ENCODE peak calls at places on chromosomes 5 and 9, in five cellular contexts. E is HepG2, H is K562, T is H1, C is GM12878. B is an unnamed sample.

GRCh38 chr9:137272241-137273094 is 5.1 kb upstream of the TOR4A start:
- DNase-seq in H (no peak), E (no peak), C (no peak), T (no peak), B (no peak)

GRCh38 chr5:112551437-112552018 is 132.5 kb upstream of the EPB41L4A start:
- DNase-seq in C (no peak), T (no peak), H (peak; percentile 53), E (peak; percentile 39), B (peak; percentile 59)

GRCh38 chr5:133842846-133843725 is 125.3 kb downstream of the C5orf15 start:
- DNase-seq in E (no peak), C (no peak), H (no peak), T (no peak), B (no peak)

GRCh38 chr5:39772307-39772706 is 347.5 kb upstream of the DAB2 start:
- DNase-seq in H (no peak), E (no peak), C (no peak), T (no peak), B (no peak)

GRCh38 chr5:146291421-146292074 is 47.1 kb upstream of the POU4F3 start:
- DNase-seq in H (peak; percentile 59), E (peak; percentile 64), C (no peak), T (no peak), B (peak; percentile 23)

GRCh38 chr5:134085411-134085810 is 29.1 kb upstream of the TCF7 start:
- DNase-seq in C (no peak), H (no peak), T (no peak), E (no peak), B (no peak)

GRCh38 chr5:149775785-149776184 is 45.7 kb downstream of the PPARGC1B start:
- DNase-seq in H (peak; percentile 43), E (peak; percentile 25), C (peak; percentile 23), T (no peak), B (peak; percentile 54)

GRCh38 chr9:34179528-34180138 is 790 bp downstream of the UBAP1 start:
- DNase-seq in C (no peak), T (no peak), H (peak; percentile 41), E (no peak), B (no peak)

GRCh38 chr9:84974258-84974657 is 304.7 kb downstream of the NTRK2 start:
- DNase-seq in C (no peak), H (no peak), E (no peak), T (no peak), B (no peak)

GRCh38 chr9:109981091-109981490 is 201.1 kb downstream of the PALM2AKAP2 start:
- DNase-seq in E (no peak), T (no peak), C (no peak), H (no peak), B (no peak)

GRCh38 chr5:172722309-172722815 is 48.6 kb downstream of the DUSP1 start:
- DNase-seq in C (no peak), H (no peak), T (no peak), E (no peak), B (no peak)

GRCh38 chr9:137222190-137223077 is at the start of gene RNF208:
- DNase-seq in E (no peak), H (no peak), T (no peak), C (no peak), B (no peak)

GRCh38 chr5:151107738-151108520 is 27.1 kb upstream of the TNIP1 start:
- DNase-seq in H (no peak), E (no peak), C (no peak), T (no peak), B (no peak)

GRCh38 chr5:37208883-37209808 is 40.0 kb downstream of the CPLANE1 start:
- DNase-seq in C (no peak), E (no peak), T (no peak), H (no peak), B (no peak)

GRCh38 chr5:522899-523657 is 1.2 kb downstream of the SLC9A3 start:
- DNase-seq in T (no peak), H (no peak), E (no peak), C (no peak), B (no peak)

GRCh38 chr5:68240196-68240595 is 24.6 kb downstream of the PIK3R1 start:
- DNase-seq in H (no peak), C (no peak), T (no peak), E (no peak), B (no peak)

GRCh38 chr5:155947394-155948062 is 379.4 kb upstream of the SGCD start:
- DNase-seq in C (no peak), T (no peak), H (no peak), E (no peak), B (no peak)

GRCh38 chr5:39547548-39548154 is 122.9 kb upstream of the DAB2 start:
- DNase-seq in E (peak; percentile 41), C (no peak), T (no peak), H (peak; percentile 54), B (peak; percentile 43)

GRCh38 chr9:10232352-10232930 is 380.4 kb downstream of the PTPRD start:
- DNase-seq in H (no peak), E (no peak), C (no peak), T (no peak), B (no peak)

GRCh38 chr9:128317629-128318028 is 4.6 kb downstream of the TRUB2 start:
- DNase-seq in H (no peak), E (no peak), C (no peak), T (no peak), B (no peak)

GRCh38 chr5:68215888-68216736 is 556 bp downstream of the PIK3R1 start:
- DNase-seq in T (peak; percentile 68), E (peak; percentile 41), H (peak; percentile 72), C (no peak), B (no peak)

GRCh38 chr5:43555895-43556606 is 826 bp downstream of the PAIP1 start:
- DNase-seq in H (peak; percentile 72), C (no peak), T (peak; percentile 82), E (peak; percentile 29), B (peak; percentile 6)

GRCh38 chr5:159630545-159630944 is 285.7 kb upstream of the ADRA1B start:
- DNase-seq in C (no peak), T (no peak), H (no peak), E (no peak), B (no peak)

DNA sequence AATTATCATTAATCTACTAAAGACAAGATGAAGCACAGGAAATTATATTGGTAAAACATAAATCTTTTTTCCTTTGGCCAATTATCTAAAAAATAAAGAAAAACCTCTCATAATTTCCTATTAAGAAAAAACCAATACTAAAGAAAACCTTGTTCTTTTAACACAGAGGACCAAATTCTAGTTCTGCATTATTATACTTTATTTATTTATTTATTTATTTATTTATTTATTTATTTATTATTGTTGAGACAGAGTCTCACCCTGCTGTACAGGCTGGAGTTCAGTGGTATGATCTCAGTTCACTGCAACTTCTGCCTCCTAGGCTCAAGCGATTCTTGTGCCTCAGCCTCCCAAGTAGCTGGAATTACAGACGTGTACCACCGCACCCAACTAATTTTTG is 377.8 kb upstream of the ADAMTS16 start:
- DNase-seq in C (no peak), E (no peak), T (no peak), H (no peak), B (no peak)
- H3K4me2 ChIP-seq in C (no peak overlapping the region), E (no peak overlapping the region), T (no peak overlapping the region), H (no peak overlapping the region), B (no peak overlapping the region)

DNA sequence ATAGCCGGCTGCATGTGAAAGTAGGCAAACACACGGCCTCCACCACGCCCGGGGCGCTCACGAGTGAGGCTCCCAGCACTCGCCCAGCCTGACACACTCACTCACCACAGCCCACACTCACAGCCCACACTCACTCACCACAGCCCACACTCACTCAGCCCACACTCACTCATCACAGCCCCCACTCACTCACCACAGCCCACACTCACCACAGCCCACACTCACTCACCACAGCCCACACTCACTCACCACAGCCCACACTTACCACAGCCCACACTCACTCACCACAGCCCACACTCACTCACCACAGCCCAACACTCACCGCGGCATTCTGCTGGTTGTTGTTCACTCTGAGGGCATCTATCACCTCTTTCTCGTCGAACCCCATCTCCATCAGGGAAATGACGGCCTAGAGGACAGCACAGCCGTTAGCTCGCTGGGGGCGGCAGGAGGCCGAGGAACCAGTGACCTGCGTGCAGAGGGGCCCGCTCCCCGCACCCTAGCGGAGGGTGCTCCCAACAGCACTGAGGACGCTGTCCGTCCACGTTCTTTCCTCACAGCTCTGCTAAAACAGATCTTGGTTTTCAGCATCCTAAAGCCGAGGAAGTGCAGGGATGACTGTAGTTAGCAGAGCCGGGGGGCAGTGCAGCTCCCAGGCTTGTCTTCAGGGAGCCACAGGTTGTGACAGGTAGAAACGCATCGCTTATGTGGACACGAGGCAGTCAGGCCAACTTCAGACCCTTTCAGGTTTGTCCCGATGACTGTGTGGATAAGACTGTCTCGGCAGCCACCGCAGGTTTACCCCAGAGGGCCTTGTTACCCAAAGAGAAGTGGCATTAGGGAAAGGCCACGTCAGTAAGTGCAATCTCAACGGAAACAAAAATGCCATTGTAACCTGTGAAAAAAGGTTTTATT is 21.6 kb downstream of the UBAC1 start:
- DNase-seq in E (no peak), T (no peak), C (no peak), H (no peak), B (no peak)
- TF ChIP-seq SRF in E (no peak), T (no peak), C (no peak), H (no peak), B (no peak)

GRCh38 chr5:143274952-143275351 is 128.5 kb downstream of the NR3C1 start:
- DNase-seq in H (no peak), C (no peak), T (no peak), E (no peak), B (no peak)
- H3K4me2 ChIP-seq in H (no peak overlapping the region), C (no peak overlapping the region), T (no peak overlapping the region), E (no peak overlapping the region), B (no peak overlapping the region)

DNA sequence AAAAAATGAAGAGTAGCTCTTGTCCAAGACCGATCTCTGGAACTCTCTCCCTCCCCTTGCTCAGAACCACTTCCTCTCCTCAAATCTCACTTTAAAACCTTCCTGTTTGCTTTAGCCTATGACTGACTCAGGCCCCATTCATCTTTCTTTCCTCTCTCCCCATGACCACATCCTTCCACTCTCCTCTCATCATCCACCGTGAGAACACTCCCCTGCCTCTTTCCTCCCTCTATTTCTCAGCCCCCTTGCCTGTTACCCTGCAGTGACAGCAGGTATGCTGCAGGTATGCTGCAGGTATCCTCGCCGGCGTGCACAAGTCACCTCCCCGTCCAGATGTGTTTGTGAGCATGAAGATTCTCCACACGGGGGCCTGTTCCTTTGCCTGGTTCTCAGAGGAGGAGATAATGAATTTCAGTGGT is 505.3 kb downstream of the CCDC171 start:
- DNase-seq in H (no peak), E (no peak), C (no peak), T (no peak), B (no peak)
- TF ChIP-seq SRF in H (no peak), E (no peak), C (no peak), T (no peak), B (no peak)

DNA sequence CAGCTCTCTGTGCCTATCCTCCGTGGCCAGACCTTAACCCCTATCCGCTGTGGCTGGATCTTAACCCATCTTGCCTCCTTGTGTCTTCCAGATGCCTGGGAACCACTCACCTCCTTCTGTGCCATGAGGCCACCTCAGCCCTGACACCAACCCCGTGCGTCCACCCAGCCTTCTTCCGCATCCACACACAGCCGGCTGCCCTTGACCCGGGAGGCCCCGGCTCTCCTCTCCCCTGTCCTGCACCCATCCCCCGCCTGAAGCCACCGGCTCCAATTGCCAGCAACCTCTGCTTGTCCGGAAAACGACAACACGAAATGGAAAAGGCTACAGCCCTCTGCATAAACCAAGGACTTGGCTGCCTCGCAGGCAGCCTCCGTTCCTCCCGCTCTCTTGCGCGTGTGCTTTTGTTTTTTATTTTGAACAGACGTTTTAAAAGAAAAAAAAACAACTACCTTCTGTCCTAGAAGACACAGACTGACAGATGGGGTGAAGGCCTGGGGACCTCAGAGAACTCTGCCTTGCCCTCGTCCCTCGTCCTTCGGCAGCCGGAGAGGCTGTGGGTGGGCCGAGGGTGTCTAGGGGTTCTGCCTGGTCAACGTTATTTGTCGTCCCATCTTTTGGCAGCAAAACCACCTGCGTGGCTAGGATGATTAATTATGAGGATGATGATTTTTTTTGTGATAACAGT is 32.5 kb upstream of the HMCN2 start:
- DNase-seq in E (no peak), T (no peak), H (no peak), C (no peak), B (no peak)
- H3K4me2 ChIP-seq in E (no peak overlapping the region), T (no peak overlapping the region), H (no peak overlapping the region), C (no peak overlapping the region), B (no peak overlapping the region)

B was measured in HCT116.